ENCODE peak calls at places on chromosomes 1 and 21, in four cellular contexts. One of them, this sample, is unnamed.

GRCh38 chr1:1038694-1039093 is 18.8 kb downstream of the AGRN start:
- DNase-seq in GM12878: no peak
- DNase-seq in HL-60: no peak
- DNase-seq in K562: no peak
- DNase-seq in this sample: peak

GRCh38 chr1:93665015-93665414 is 16.6 kb downstream of the BCAR3 start:
- DNase-seq in GM12878: no peak
- DNase-seq in HL-60: no peak
- DNase-seq in K562: no peak
- DNase-seq in this sample: no peak

GRCh38 chr1:220874201-220874655 is 5.0 kb upstream of the HLX start:
- DNase-seq in GM12878: no peak
- DNase-seq in HL-60: peak
- DNase-seq in K562: peak
- DNase-seq in this sample: peak

GRCh38 chr1:33683913-33684312 is 180.0 kb upstream of the HMGB4 start:
- DNase-seq in GM12878: no peak
- DNase-seq in HL-60: no peak
- DNase-seq in K562: no peak
- DNase-seq in this sample: no peak

GRCh38 chr1:80540149-80540548 is 1260.6 kb upstream of the ADGRL2 start:
- DNase-seq in GM12878: no peak
- DNase-seq in HL-60: no peak
- DNase-seq in K562: no peak
- DNase-seq in this sample: no peak

GRCh38 chr21:46210378-46211136 is 18.0 kb downstream of the LSS start:
- DNase-seq in GM12878: no peak
- DNase-seq in HL-60: no peak
- DNase-seq in K562: no peak
- DNase-seq in this sample: no peak

GRCh38 chr1:14129009-14129408 is 429.0 kb downstream of the PRDM2 start:
- DNase-seq in GM12878: no peak
- DNase-seq in HL-60: no peak
- DNase-seq in K562: no peak
- DNase-seq in this sample: no peak

GRCh38 chr21:46108827-46109226 is 10.9 kb downstream of the COL6A2 start:
- DNase-seq in GM12878: no peak
- DNase-seq in HL-60: no peak
- DNase-seq in K562: no peak
- DNase-seq in this sample: no peak

GRCh38 chr1:201488817-201489581 is 17.9 kb downstream of the CSRP1 start:
- DNase-seq in GM12878: no peak
- DNase-seq in HL-60: no peak
- DNase-seq in K562: no peak
- DNase-seq in this sample: no peak

GRCh38 chr21:46055863-46056281 is 42.0 kb upstream of the COL6A2 start:
- DNase-seq in GM12878: no peak
- DNase-seq in HL-60: no peak
- DNase-seq in K562: no peak
- DNase-seq in this sample: no peak

GRCh38 chr1:170321113-170321512 is 175.4 kb downstream of the NTMT2 start:
- DNase-seq in GM12878: no peak
- DNase-seq in HL-60: no peak
- DNase-seq in K562: no peak
- DNase-seq in this sample: no peak

GRCh38 chr1:183070923-183071618 is 47.9 kb downstream of the LAMC1 start:
- DNase-seq in GM12878: peak
- DNase-seq in HL-60: no peak
- DNase-seq in K562: no peak
- DNase-seq in this sample: peak

GRCh38 chr21:23968008-23968407 is 1639.3 kb downstream of the MRPL39 start:
- DNase-seq in GM12878: no peak
- DNase-seq in HL-60: no peak
- DNase-seq in K562: no peak
- DNase-seq in this sample: no peak

GRCh38 chr1:94093996-94094395 is 27.0 kb downstream of the ABCA4 start:
- DNase-seq in GM12878: no peak
- DNase-seq in HL-60: no peak
- DNase-seq in K562: no peak
- DNase-seq in this sample: no peak

GRCh38 chr1:197235355-197235754 is 32.7 kb upstream of the CRB1 start:
- DNase-seq in GM12878: no peak
- DNase-seq in HL-60: no peak
- DNase-seq in K562: no peak
- DNase-seq in this sample: no peak

GRCh38 chr21:35376406-35377135 is 327.5 kb upstream of the RUNX1 start:
- DNase-seq in GM12878: no peak
- DNase-seq in HL-60: no peak
- DNase-seq in K562: no peak
- DNase-seq in this sample: no peak

GRCh38 chr1:109850194-109850593 is 60.5 kb upstream of the CSF1 start:
- DNase-seq in GM12878: no peak
- DNase-seq in HL-60: no peak
- DNase-seq in K562: no peak
- DNase-seq in this sample: no peak

GRCh38 chr1:204684206-204684536 is 1.4 kb downstream of the LRRN2 start:
- DNase-seq in GM12878: no peak
- DNase-seq in HL-60: no peak
- DNase-seq in K562: no peak
- DNase-seq in this sample: no peak

GRCh38 chr21:39353295-39353694 is 4.4 kb upstream of the HMGN1 start:
- DNase-seq in GM12878: no peak
- DNase-seq in HL-60: no peak
- DNase-seq in K562: no peak
- DNase-seq in this sample: no peak

GRCh38 chr1:159938221-159938852 is 7.1 kb downstream of the IGSF9 start:
- DNase-seq in GM12878: no peak
- DNase-seq in HL-60: no peak
- DNase-seq in K562: no peak
- DNase-seq in this sample: no peak

GRCh38 chr1:161192476-161193465 is 6.1 kb downstream of the ADAMTS4 start:
- DNase-seq in GM12878: no peak
- DNase-seq in HL-60: peak
- DNase-seq in K562: peak
- DNase-seq in this sample: peak

GRCh38 chr1:197994907-197995407 is 77.8 kb downstream of the LHX9 start:
- DNase-seq in GM12878: no peak
- DNase-seq in HL-60: no peak
- DNase-seq in K562: no peak
- DNase-seq in this sample: no peak

GRCh38 chr1:225843426-225843795 is 33.5 kb downstream of the EPHX1 start:
- DNase-seq in GM12878: no peak
- DNase-seq in HL-60: no peak
- DNase-seq in K562: no peak
- DNase-seq in this sample: no peak

GRCh38 chr1:117110774-117111173 is 10.8 kb downstream of the TRIM45 start:
- DNase-seq in GM12878: no peak
- DNase-seq in HL-60: no peak
- DNase-seq in K562: no peak
- DNase-seq in this sample: no peak

GRCh38 chr1:22780696-22781095 is 70.1 kb downstream of the EPHB2 start:
- DNase-seq in GM12878: no peak
- DNase-seq in HL-60: no peak
- DNase-seq in K562: peak
- DNase-seq in this sample: peak

GRCh38 chr1:181647314-181648035 is 164.2 kb downstream of the CACNA1E start:
- DNase-seq in GM12878: no peak
- DNase-seq in HL-60: no peak
- DNase-seq in K562: no peak
- DNase-seq in this sample: no peak

GRCh38 chr1:2989976-2990375 is 31.3 kb upstream of the ACTRT2 start:
- DNase-seq in GM12878: no peak
- DNase-seq in HL-60: no peak
- DNase-seq in K562: no peak
- DNase-seq in this sample: no peak

GRCh38 chr21:41321211-41321907 is 4.8 kb downstream of the FAM3B start:
- DNase-seq in GM12878: no peak
- DNase-seq in HL-60: no peak
- DNase-seq in K562: no peak
- DNase-seq in this sample: peak

GRCh38 chr1:224533517-224533916 is 82.6 kb upstream of the CNIH3 start:
- DNase-seq in GM12878: no peak
- DNase-seq in HL-60: no peak
- DNase-seq in K562: no peak
- DNase-seq in this sample: no peak

GRCh38 chr21:30478015-30478414 is 2.2 kb downstream of the KRTAP19-1 start:
- DNase-seq in GM12878: no peak
- DNase-seq in HL-60: no peak
- DNase-seq in K562: no peak
- DNase-seq in this sample: no peak

GRCh38 chr1:99691175-99691574 is 45.3 kb downstream of the PALMD start:
- DNase-seq in GM12878: no peak
- DNase-seq in HL-60: no peak
- DNase-seq in K562: no peak
- DNase-seq in this sample: no peak

GRCh38 chr1:143497374-143497747 is 474.4 kb downstream of the FAM72C start:
- DNase-seq in GM12878: no peak
- DNase-seq in HL-60: no peak
- DNase-seq in K562: no peak
- DNase-seq in this sample: no peak

GRCh38 chr1:246155923-246156322 is 351.2 kb downstream of the SMYD3 start:
- DNase-seq in GM12878: no peak
- DNase-seq in HL-60: no peak
- DNase-seq in K562: no peak
- DNase-seq in this sample: no peak

GRCh38 chr1:103373991-103374390 is 151.5 kb upstream of the RNPC3 start:
- DNase-seq in GM12878: no peak
- DNase-seq in HL-60: no peak
- DNase-seq in K562: no peak
- DNase-seq in this sample: no peak

GRCh38 chr1:103367186-103367585 is 158.3 kb upstream of the RNPC3 start:
- DNase-seq in GM12878: no peak
- DNase-seq in HL-60: no peak
- DNase-seq in K562: no peak
- DNase-seq in this sample: no peak

GRCh38 chr1:103372866-103373265 is 152.6 kb upstream of the RNPC3 start:
- DNase-seq in GM12878: no peak
- DNase-seq in HL-60: no peak
- DNase-seq in K562: no peak
- DNase-seq in this sample: no peak

GRCh38 chr1:103365860-103366569 is 159.5 kb upstream of the RNPC3 start:
- DNase-seq in GM12878: no peak
- DNase-seq in HL-60: no peak
- DNase-seq in K562: no peak
- DNase-seq in this sample: no peak

DNA sequence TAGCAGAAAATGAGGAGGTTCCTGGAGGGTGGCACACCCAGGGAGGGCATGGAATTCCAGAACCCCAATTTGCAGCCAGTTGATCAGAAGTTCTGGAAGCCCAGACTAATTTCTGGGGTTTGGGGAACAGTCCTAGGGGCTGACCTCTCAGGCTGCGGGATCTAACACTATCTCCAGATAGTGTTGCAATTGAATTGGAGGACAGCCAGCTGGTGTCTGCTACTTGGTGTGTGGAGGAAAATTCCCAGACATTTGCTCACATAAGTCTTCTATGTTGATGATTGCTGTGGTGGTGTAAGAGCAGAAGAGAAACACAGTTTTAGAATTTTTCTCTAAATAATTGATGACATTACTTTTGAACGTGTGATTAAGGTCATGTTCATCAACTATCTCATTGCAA is 154.3 kb upstream of the RNPC3 start:
- DNase-seq in GM12878: no peak
- DNase-seq in HL-60: no peak
- DNase-seq in K562: no peak
- DNase-seq in this sample: no peak
- TF ChIP-seq SPI1 in GM12878: no peak
- TF ChIP-seq SPI1 in HL-60: no peak
- TF ChIP-seq SPI1 in K562: no peak
- TF ChIP-seq SPI1 in this sample: no peak

GRCh38 chr1:152517237-152517811 is 3.0 kb downstream of the CRCT1 start:
- DNase-seq in GM12878: no peak
- DNase-seq in HL-60: no peak
- DNase-seq in K562: no peak
- DNase-seq in this sample: no peak
- TF ChIP-seq SPI1 in GM12878: no peak
- TF ChIP-seq SPI1 in HL-60: no peak
- TF ChIP-seq SPI1 in K562: no peak
- TF ChIP-seq SPI1 in this sample: no peak

GRCh38 chr1:234721476-234722266 is 111.7 kb upstream of the IRF2BP2 start:
- DNase-seq in GM12878: no peak
- DNase-seq in HL-60: no peak
- DNase-seq in K562: no peak
- DNase-seq in this sample: no peak
- TF ChIP-seq SPI1 in GM12878: no peak
- TF ChIP-seq SPI1 in HL-60: peak
- TF ChIP-seq SPI1 in K562: no peak
- TF ChIP-seq SPI1 in this sample: no peak

GRCh38 chr1:85678193-85678592 is 30.0 kb downstream of the ZNHIT6 start:
- DNase-seq in GM12878: no peak
- DNase-seq in HL-60: no peak
- DNase-seq in K562: no peak
- DNase-seq in this sample: no peak
- TF ChIP-seq SPI1 in GM12878: no peak
- TF ChIP-seq SPI1 in HL-60: no peak
- TF ChIP-seq SPI1 in K562: no peak
- TF ChIP-seq SPI1 in this sample: no peak

GRCh38 chr1:8705104-8705503 is 112.3 kb downstream of the RERE start:
- DNase-seq in GM12878: no peak
- DNase-seq in HL-60: no peak
- DNase-seq in K562: no peak
- DNase-seq in this sample: no peak
- TF ChIP-seq SPI1 in GM12878: no peak
- TF ChIP-seq SPI1 in HL-60: no peak
- TF ChIP-seq SPI1 in K562: no peak
- TF ChIP-seq SPI1 in this sample: no peak

DNA sequence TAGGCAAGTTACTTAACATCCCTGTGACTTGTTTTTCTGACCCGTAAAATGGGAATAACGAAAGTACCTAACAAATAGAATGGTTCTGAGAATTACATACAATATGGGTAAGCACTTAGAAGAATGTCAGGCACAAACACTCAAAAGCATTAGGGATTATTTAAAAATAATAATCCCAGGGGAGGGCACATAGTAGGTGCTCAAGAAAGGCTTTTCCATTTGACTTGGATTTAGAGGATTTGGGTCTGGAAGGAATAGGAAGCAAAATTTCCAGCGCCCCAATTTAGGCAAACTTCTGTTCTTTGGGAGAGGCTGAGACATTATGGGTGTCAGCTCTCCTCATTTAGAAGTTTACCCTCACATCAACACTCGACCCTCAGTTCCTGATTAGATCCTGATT is 115.5 kb downstream of the SYF2 start:
- DNase-seq in GM12878: no peak
- DNase-seq in HL-60: no peak
- DNase-seq in K562: no peak
- DNase-seq in this sample: no peak
- TF ChIP-seq SPI1 in GM12878: no peak
- TF ChIP-seq SPI1 in HL-60: no peak
- TF ChIP-seq SPI1 in K562: no peak
- TF ChIP-seq SPI1 in this sample: no peak

GRCh38 chr1:216422821-216423529 is at the start of gene USH2A:
- DNase-seq in GM12878: no peak
- DNase-seq in HL-60: no peak
- DNase-seq in K562: no peak
- DNase-seq in this sample: no peak
- TF ChIP-seq SPI1 in GM12878: no peak
- TF ChIP-seq SPI1 in HL-60: no peak
- TF ChIP-seq SPI1 in K562: no peak
- TF ChIP-seq SPI1 in this sample: no peak